ENCODE peak calls at places on chromosomes 6 and 20, in ten cellular contexts. W is HS-5, S is G401, B is type B pancreatic cell, R is GM19239, G is lower lobe of right lung, C is germinal center, M is epithelial cell of esophagus, O is fibroblast of mammary gland, N is AG04450. J is an unnamed sample.
A peak's percentile ranks its signal among the peaks of the same experiment; 100 is the strongest.

GRCh38 chr20:16926626-16927025 is 178.5 kb downstream of the OTOR start:
- DNase-seq in W (no peak), S (peak; percentile 17), B (no peak), R (no peak), G (no peak), C (no peak), M (no peak), O (no peak), N (no peak), J (no peak)

GRCh38 chr6:130694617-130695016 is 132.6 kb upstream of the SMLR1 start:
- DNase-seq in W (no peak), S (no peak), B (no peak), R (no peak), G (no peak), C (no peak), M (no peak), O (peak; percentile 64), N (no peak), J (no peak)

GRCh38 chr6:45791600-45792168 is 224.0 kb downstream of the CLIC5 start:
- DNase-seq in W (peak; percentile 47), S (no peak), B (no peak), R (no peak), G (no peak), C (no peak), M (peak; percentile 82), O (peak; percentile 37), N (peak; percentile 20), J (no peak)

GRCh38 chr20:11740975-11741374 is 176.7 kb upstream of the BTBD3 start:
- DNase-seq in W (no peak), S (peak; percentile 88), B (no peak), R (no peak), G (no peak), C (no peak), M (no peak), O (no peak), N (no peak), J (no peak)

GRCh38 chr20:19688031-19688806 is 69.8 kb upstream of the RIN2 start:
- DNase-seq in W (peak; percentile 88), S (peak; percentile 15), B (no peak), R (no peak), G (peak; percentile 78), C (no peak), M (peak; percentile 92), O (peak; percentile 85), N (peak; percentile 76), J (no peak)

GRCh38 chr6:90368601-90369000 is 72.0 kb upstream of the BACH2 start:
- DNase-seq in W (no peak), S (no peak), B (no peak), R (no peak), G (no peak), C (no peak), M (no peak), O (no peak), N (peak; percentile 41), J (no peak)

GRCh38 chr20:2557873-2558580 is 21.7 kb downstream of the TMC2 start:
- DNase-seq in W (no peak), S (peak; percentile 53), B (no peak), R (no peak), G (no peak), C (no peak), M (no peak), O (no peak), N (no peak), J (no peak)

GRCh38 chr20:38307371-38308046 is 3.6 kb downstream of the BPI start:
- DNase-seq in W (peak; percentile 39), S (no peak), B (no peak), R (no peak), G (no peak), C (no peak), M (peak; percentile 15), O (peak; percentile 74), N (no peak), J (no peak)

GRCh38 chr6:26223213-26223612 is 136.0 kb downstream of the HFE start:
- DNase-seq in W (no peak), S (peak; percentile 75), B (no peak), R (no peak), G (no peak), C (peak; percentile 18), M (peak; percentile 31), O (no peak), N (no peak), J (no peak)

GRCh38 chr6:68718379-68719073 is 83.4 kb downstream of the ADGRB3 start:
- DNase-seq in W (peak; percentile 80), S (peak; percentile 99), B (no peak), R (no peak), G (no peak), C (no peak), M (peak; percentile 42), O (peak; percentile 84), N (no peak), J (no peak)

GRCh38 chr6:135088232-135088760 is 33.7 kb upstream of the HBS1L start:
- DNase-seq in W (no peak), S (no peak), B (no peak), R (no peak), G (no peak), C (no peak), M (no peak), O (no peak), N (no peak), J (no peak)

J was measured in GM10248.